ENCODE peak calls at places on chromosomes 11 and 22, in nine cellular contexts. Y, L, Z, J, M, V, F, G and U are unnamed samples.

GRCh38 chr11:119376197-119376847 is 5.2 kb downstream of the USP2 start:
- DNase-seq in Y (peak), L (peak), M (no peak), F (no peak), Z (no peak), V (peak), J (no peak), G (no peak), U (peak)

GRCh38 chr22:42065408-42066132 is 5.0 kb downstream of the NAGA start:
- DNase-seq in V (no peak), G (no peak), J (no peak), Y (no peak), M (no peak), F (peak), L (no peak), Z (no peak), U (no peak)

GRCh38 chr11:117620131-117620530 is 176.9 kb downstream of the DSCAML1 start:
- DNase-seq in G (peak), Z (no peak), V (no peak), Y (peak), M (no peak), L (no peak), F (no peak), J (no peak), U (no peak)

GRCh38 chr11:88179141-88179540 is 3.9 kb upstream of the RAB38 start:
- DNase-seq in Y (no peak), M (no peak), G (no peak), L (no peak), J (no peak), F (no peak), Z (no peak), V (peak), U (no peak)

GRCh38 chr11:122494171-122494570 is 161.4 kb upstream of the UBASH3B start:
- DNase-seq in V (peak), L (no peak), M (no peak), F (no peak), Y (no peak), J (no peak), G (no peak), Z (no peak), U (no peak)

GRCh38 chr11:112255075-112255739 is 5.5 kb downstream of the PLET1 start:
- DNase-seq in G (peak), F (no peak), M (no peak), L (no peak), Z (no peak), V (peak), Y (no peak), J (no peak), U (no peak)

GRCh38 chr11:17405232-17406005 is 17.0 kb upstream of the KCNJ11 start:
- DNase-seq in L (peak), G (peak), F (no peak), J (no peak), V (peak), Y (peak), M (peak), Z (peak), U (peak)

GRCh38 chr11:93143186-93143585 is 54.6 kb downstream of the SLC36A4 start:
- DNase-seq in Z (no peak), J (no peak), F (no peak), Y (no peak), G (no peak), L (no peak), V (peak), M (no peak), U (no peak)

GRCh38 chr22:18968011-18968749 is 32.1 kb upstream of the PRODH start:
- DNase-seq in J (no peak), Z (peak), L (no peak), G (peak), M (peak), V (peak), Y (peak), F (no peak), U (no peak)

GRCh38 chr11:35170503-35170902 is 31.5 kb downstream of the CD44 start:
- DNase-seq in G (no peak), V (no peak), Y (no peak), F (no peak), Z (no peak), M (no peak), L (no peak), J (no peak), U (no peak)

GRCh38 chr11:134562176-134562575 is 150.1 kb upstream of the B3GAT1 start:
- DNase-seq in Z (peak), M (no peak), G (peak), J (no peak), L (no peak), F (peak), V (no peak), Y (no peak), U (no peak)

GRCh38 chr22:49966716-49967332 is 6.3 kb downstream of the PIM3 start:
- DNase-seq in J (peak), G (peak), V (no peak), Z (peak), L (no peak), Y (peak), F (no peak), M (peak), U (no peak)

GRCh38 chr11:95512682-95513081 is 276.9 kb downstream of the FAM76B start:
- DNase-seq in V (peak), L (peak), J (no peak), F (no peak), Y (peak), M (no peak), G (peak), Z (no peak), U (no peak)

GRCh38 chr11:121328213-121328966 is 35.8 kb downstream of the SC5D start:
- DNase-seq in Z (peak), F (no peak), G (no peak), Y (no peak), J (peak), M (no peak), V (no peak), L (no peak), U (no peak)

GRCh38 chr11:71185411-71185810 is 67.0 kb downstream of the SHANK2 start:
- DNase-seq in Y (no peak), J (no peak), Z (no peak), G (no peak), F (no peak), L (no peak), V (no peak), M (no peak), U (no peak)

GRCh38 chr11:88183233-88183632 is 8.0 kb upstream of the RAB38 start:
- DNase-seq in G (no peak), L (no peak), F (no peak), V (no peak), J (no peak), M (no peak), Z (no peak), Y (peak), U (no peak)

GRCh38 chr11:16505481-16505880 is 149.1 kb upstream of the SOX6 start:
- DNase-seq in Y (no peak), Z (no peak), V (no peak), L (no peak), F (no peak), J (no peak), G (no peak), M (no peak), U (no peak)

GRCh38 chr22:31637938-31638618 is 23.9 kb downstream of the PISD start:
- DNase-seq in F (no peak), Z (no peak), Y (peak), J (no peak), G (peak), L (no peak), M (no peak), V (no peak), U (no peak)

GRCh38 chr11:2464451-2465165 is 19.8 kb downstream of the KCNQ1 start:
- DNase-seq in Z (no peak), G (no peak), J (no peak), Y (no peak), F (peak), L (no peak), M (no peak), V (no peak), U (no peak)
- H3K27ac ChIP-seq in Z (no peak), G (peak), J (no peak), Y (peak), F (no peak), L (no peak), M (peak), V (no peak), U (no peak)

DNA sequence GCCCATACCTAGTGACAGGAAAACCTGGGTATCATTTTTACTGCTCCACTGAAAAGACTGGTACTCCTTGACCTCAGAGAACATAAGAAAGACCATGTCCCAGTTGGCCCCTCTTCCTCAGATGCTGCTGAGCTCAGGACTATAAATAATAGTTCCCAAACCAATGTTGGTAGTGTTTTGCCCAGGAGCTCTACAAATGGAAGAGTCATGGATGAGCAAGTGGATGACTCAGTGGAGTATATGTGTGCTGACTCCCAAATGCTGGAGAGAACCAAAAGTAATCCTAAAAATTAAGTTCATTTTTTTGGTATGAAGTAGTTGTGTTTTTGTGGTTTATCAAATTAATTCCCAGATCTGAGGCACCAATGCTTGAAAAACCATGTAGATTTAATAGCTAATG is 482.0 kb downstream of the KCNA4 start:
- DNase-seq in Y (no peak), G (no peak), J (no peak), L (no peak), V (no peak), Z (no peak), F (no peak), M (no peak), U (no peak)
- H3K27ac ChIP-seq in Y (no peak), G (no peak), J (no peak), L (no peak), V (no peak), Z (no peak), F (no peak), M (no peak), U (no peak)

GRCh38 chr11:69518081-69518950 is 36.9 kb downstream of the LINC01488 start:
- DNase-seq in V (peak), G (no peak), J (no peak), L (no peak), Z (no peak), F (no peak), M (no peak), Y (no peak), U (no peak)
- H3K27ac ChIP-seq in V (peak), G (no peak), J (no peak), L (no peak), Z (no peak), F (no peak), M (no peak), Y (no peak), U (no peak)

GRCh38 chr22:24471570-24471969 is 23.6 kb upstream of the UPB1 start:
- DNase-seq in M (no peak), L (no peak), Z (no peak), V (peak), J (no peak), Y (peak), G (peak), F (no peak), U (no peak)

GRCh38 chr22:24474649-24475048 is 20.5 kb upstream of the UPB1 start:
- DNase-seq in G (no peak), V (peak), J (no peak), M (no peak), L (no peak), Y (no peak), Z (no peak), F (no peak), U (no peak)

GRCh38 chr22:24467340-24467739 is 27.8 kb upstream of the UPB1 start:
- DNase-seq in Y (no peak), F (no peak), M (no peak), G (no peak), J (no peak), V (no peak), L (no peak), Z (no peak), U (no peak)

GRCh38 chr22:24474221-24474620 is 20.9 kb upstream of the UPB1 start:
- DNase-seq in Y (no peak), J (no peak), M (no peak), V (peak), G (no peak), L (no peak), Z (no peak), F (peak), U (no peak)

DNA sequence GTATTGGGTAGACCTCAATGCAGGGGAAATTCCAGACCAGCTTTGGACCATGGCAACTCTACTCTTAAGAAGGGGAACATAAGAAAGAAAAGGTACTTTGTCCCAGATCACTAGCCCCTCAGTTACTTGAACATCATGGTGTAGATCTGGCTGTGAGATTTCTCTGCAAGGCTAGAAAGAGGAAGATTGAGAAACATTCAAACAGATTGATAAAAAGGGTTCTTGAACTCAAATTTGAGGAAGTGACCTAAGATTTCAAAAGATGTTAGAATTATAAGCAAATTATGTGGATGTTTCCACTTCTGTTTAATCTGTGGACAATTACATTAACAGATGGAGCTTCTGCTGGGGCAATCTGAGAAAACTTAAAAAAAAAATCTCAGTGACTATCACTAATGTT is 21.9 kb upstream of the UPB1 start:
- DNase-seq in Y (no peak), L (no peak), V (no peak), Z (no peak), J (no peak), F (no peak), M (no peak), G (no peak), U (no peak)
- H3K27ac ChIP-seq in Y (no peak), L (no peak), V (no peak), Z (no peak), J (no peak), F (peak), M (no peak), G (no peak), U (no peak)

DNA sequence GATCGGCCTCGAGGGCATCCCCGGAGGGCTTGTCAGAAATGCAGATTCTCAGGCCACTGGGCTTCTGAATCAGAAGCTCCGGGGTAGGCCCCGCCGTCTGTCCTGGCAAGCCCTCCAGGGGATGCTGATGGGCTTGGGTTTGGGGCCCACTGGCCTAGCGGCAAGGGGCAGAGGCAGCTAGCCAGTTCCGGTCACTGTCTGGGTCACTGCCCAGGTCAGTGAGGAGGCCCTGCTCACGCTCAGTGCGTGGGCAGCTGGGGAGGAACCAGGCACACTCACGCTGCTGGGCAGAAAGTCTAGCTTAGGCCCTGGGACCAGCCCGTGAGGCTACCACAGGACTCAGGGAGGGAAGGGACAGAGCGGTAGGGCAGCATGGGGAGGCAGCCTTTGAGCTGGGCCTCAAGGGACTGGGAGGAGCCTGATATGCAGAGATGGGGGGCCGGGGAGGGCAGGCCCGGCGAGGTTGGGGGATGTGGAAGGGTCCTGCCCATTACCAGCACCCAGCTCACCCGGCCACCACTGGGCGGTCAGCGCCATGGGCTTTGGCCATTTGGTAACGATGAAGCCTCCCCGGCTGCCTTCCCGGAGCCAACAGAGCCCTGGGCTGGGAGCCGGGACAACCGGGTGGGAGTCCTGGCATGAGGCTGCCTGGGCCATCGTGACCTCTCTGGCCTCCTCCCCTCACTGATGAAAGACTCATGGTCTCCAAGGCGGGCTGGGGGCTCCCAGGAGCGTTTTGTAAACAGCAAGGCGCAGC is 14.2 kb downstream of the SHISAL1 start:
- DNase-seq in L (no peak), Y (no peak), Z (no peak), V (no peak), M (no peak), G (no peak), J (no peak), F (no peak), U (no peak)
- H3K27ac ChIP-seq in L (no peak), Y (no peak), Z (no peak), V (no peak), M (no peak), G (no peak), J (no peak), F (no peak), U (no peak)

DNA sequence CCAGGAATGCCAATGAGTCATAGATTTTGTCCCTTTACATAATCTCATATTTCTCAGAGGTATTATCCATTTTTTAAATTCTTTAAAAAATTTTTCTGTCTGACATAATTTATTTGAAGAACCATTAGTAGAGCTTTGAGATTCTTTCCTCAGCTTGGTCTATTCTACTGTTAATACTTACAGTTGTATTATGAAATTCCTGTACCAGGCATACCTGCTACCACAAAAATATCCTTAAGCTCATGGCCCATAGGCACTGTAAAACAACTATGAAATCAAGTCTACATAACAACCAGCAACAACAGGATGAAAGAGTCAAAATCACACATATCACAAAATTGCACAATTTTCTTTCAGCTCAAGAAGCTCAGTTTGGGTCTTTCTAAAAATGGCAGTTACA is 541.3 kb downstream of the LUZP2 start:
- DNase-seq in J (no peak), Y (no peak), G (no peak), L (no peak), Z (no peak), V (no peak), F (no peak), M (no peak), U (no peak)
- H3K27ac ChIP-seq in J (no peak), Y (no peak), G (no peak), L (no peak), Z (no peak), V (no peak), F (no peak), M (no peak), U (no peak)

DNA sequence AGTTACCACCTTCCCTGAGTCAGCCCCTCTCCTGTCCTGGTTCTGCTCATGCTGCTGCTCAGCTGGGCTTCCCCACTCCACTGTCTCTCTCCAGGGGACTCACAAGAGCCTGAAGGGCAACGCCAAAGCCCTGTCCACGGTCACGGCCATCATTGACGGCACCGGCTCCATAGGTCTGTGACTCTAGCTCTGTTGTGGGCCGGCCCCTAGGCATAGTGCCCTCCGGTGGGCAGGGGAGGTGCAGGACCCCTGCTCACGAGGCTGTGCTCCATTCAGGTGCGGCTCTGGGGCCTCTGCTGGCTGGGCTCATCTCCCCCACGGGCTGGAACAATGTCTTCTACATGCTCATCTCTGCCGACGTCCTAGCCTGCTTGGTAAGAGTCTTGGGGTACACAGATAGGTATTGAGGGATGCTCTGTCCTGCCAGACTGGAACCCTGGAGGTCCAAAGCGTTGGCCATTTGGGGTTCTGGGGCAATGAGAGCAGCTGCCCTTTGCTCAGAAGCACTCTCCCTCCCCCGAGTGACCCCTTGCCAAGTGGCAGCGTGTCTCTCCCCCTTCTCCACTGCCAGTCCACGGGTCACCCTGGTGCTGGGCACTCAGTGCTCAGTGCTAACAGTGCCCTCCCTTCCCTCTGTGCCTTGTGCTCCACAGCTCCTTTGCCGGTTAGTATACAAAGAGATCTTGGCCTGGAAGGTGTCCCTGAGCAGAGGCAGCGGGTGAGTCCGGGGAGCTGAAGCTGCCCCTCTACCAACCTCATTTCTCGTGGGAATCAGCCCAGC is 22.4 kb downstream of the SLC37A2 start:
- DNase-seq in V (no peak), M (peak), J (no peak), F (no peak), Y (no peak), G (no peak), Z (no peak), L (no peak), U (no peak)
- H3K27ac ChIP-seq in V (no peak), M (no peak), J (no peak), F (no peak), Y (no peak), G (no peak), Z (no peak), L (no peak), U (no peak)

GRCh38 chr22:37563153-37564081 is 3.1 kb downstream of the CDC42EP1 start:
- DNase-seq in J (no peak), V (peak), G (peak), M (no peak), Z (no peak), F (peak), Y (peak), L (peak), U (peak)
- H3K27ac ChIP-seq in J (no peak), V (peak), G (peak), M (peak), Z (no peak), F (peak), Y (peak), L (peak), U (peak)